ENCODE peak calls at places on chromosomes 3 and 15, in eight cellular contexts. A is memory B cell; Y is right cardiac atrium; D is gastroesophageal sphincter; T is GM12878; X is stimulated activated effector memory CD8-positive, alpha-beta T cell treated with anti-CD3 and anti-CD28 coated beads, Interleukin-12 subunit alpha, Interleukin-12 subunit beta, amount 100 ng/mL, for 72 hours; Q is lower lobe of right lung; R is naive thymus-derived CD4-positive, alpha-beta T cell. U is an unnamed sample.

GRCh38 chr3:122058294-122058693 is 3.1 kb downstream of the CD86 start:
- ATAC-seq in Q (no peak), D (no peak), R (no peak), X (peak), Y (no peak), T (peak), A (no peak), U (no peak)

GRCh38 chr15:24039683-24040082 is 352.6 kb upstream of the NDN start:
- ATAC-seq in R (no peak), T (no peak), A (no peak), X (no peak), D (no peak), Q (no peak), Y (no peak), U (no peak)

GRCh38 chr3:52270252-52270754 is 8.1 kb downstream of the WDR82 start:
- ATAC-seq in X (no peak), D (peak), Q (peak), Y (no peak), A (peak), T (no peak), R (peak), U (no peak)

GRCh38 chr3:190601597-190601996 is 87.7 kb downstream of the IL1RAP start:
- ATAC-seq in D (no peak), X (no peak), A (no peak), R (no peak), Y (no peak), Q (no peak), T (no peak), U (no peak)

GRCh38 chr3:129663045-129663446 is 56.6 kb upstream of the PLXND1 start:
- ATAC-seq in T (no peak), R (no peak), A (no peak), Q (peak), D (no peak), X (no peak), Y (no peak), U (no peak)

GRCh38 chr15:100031665-100032357 is 298.6 kb upstream of the LYSMD4 start:
- ATAC-seq in X (no peak), A (no peak), D (no peak), R (no peak), T (no peak), Q (no peak), Y (no peak), U (no peak)

GRCh38 chr3:161548301-161548700 is 51.7 kb downstream of the OTOL1 start:
- ATAC-seq in T (peak), D (no peak), R (no peak), A (no peak), X (no peak), Q (peak), Y (no peak), U (no peak)

GRCh38 chr3:152050782-152051405 is 177.5 kb downstream of the SUCNR1 start:
- ATAC-seq in R (no peak), Q (no peak), X (no peak), A (no peak), Y (no peak), T (no peak), D (no peak), U (no peak)

GRCh38 chr3:128276151-128276445 is 122.8 kb downstream of the EEFSEC start:
- ATAC-seq in X (no peak), D (no peak), A (no peak), T (no peak), R (no peak), Y (no peak), Q (no peak), U (no peak)

GRCh38 chr3:41208507-41208906 is 9.2 kb downstream of the CTNNB1 start:
- ATAC-seq in Y (peak), D (no peak), T (no peak), Q (no peak), A (no peak), R (no peak), X (no peak), U (no peak)

GRCh38 chr15:39261397-39261796 is 319.5 kb upstream of the THBS1 start:
- ATAC-seq in X (no peak), R (no peak), T (no peak), D (no peak), A (no peak), Q (no peak), Y (no peak), U (no peak)

GRCh38 chr3:64148955-64149653 is 76.2 kb downstream of the PRICKLE2 start:
- ATAC-seq in D (no peak), A (no peak), X (no peak), R (no peak), Q (no peak), Y (no peak), T (no peak), U (no peak)

GRCh38 chr15:70469182-70469581 is 294.2 kb downstream of the UACA start:
- ATAC-seq in X (no peak), D (no peak), Q (no peak), R (no peak), T (no peak), Y (no peak), A (no peak), U (no peak)

GRCh38 chr15:93093765-93094164 is 4.8 kb upstream of the RGMA start:
- ATAC-seq in T (no peak), Y (no peak), X (no peak), R (no peak), A (no peak), D (no peak), Q (no peak), U (no peak)

GRCh38 chr3:53180305-53181023 is 19.5 kb downstream of the PRKCD start:
- ATAC-seq in X (peak), D (no peak), Q (peak), Y (peak), T (peak), R (peak), A (peak), U (no peak)

GRCh38 chr15:79948095-79948695 is 22.8 kb downstream of the BCL2A1 start:
- ATAC-seq in X (peak), A (peak), Y (no peak), R (no peak), D (no peak), T (peak), Q (no peak), U (peak)

GRCh38 chr3:141652349-141652748 is 85.7 kb upstream of the RNF7 start:
- ATAC-seq in A (no peak), T (no peak), Y (no peak), Q (no peak), R (no peak), X (no peak), D (no peak), U (no peak)

GRCh38 chr15:101635944-101636727 is 16.0 kb downstream of the TM2D3 start:
- ATAC-seq in T (no peak), Q (no peak), X (no peak), Y (no peak), A (no peak), R (no peak), D (no peak), U (no peak)

GRCh38 chr3:15314276-15314675 is 18.1 kb downstream of the SH3BP5 start:
- ATAC-seq in A (no peak), D (no peak), Q (no peak), T (no peak), R (no peak), X (no peak), Y (no peak), U (no peak)

GRCh38 chr15:77717592-77717991 is 84.9 kb upstream of the LINGO1 start:
- ATAC-seq in R (no peak), T (no peak), A (no peak), Q (no peak), D (no peak), Y (no peak), X (no peak), U (no peak)